ENCODE peak calls at places on chromosomes 4 and X, in five cellular contexts. G, B, O, W and Y are unnamed samples.

GRCh38 chr4:1297456-1298325 is 8.0 kb downstream of the MAEA start:
- DNase-seq in B (no peak), O (no peak), W (no peak), G (no peak), Y (no peak)

GRCh38 chr4:186931519-186931918 is 207.9 kb upstream of the FAT1 start:
- DNase-seq in G (no peak), B (no peak), O (no peak), W (no peak), Y (no peak)

GRCh38 chr4:73619351-73619750 is 885 bp downstream of the RASSF6 start:
- DNase-seq in B (no peak), O (no peak), W (peak; percentile 70), G (peak; percentile 56), Y (no peak)

GRCh38 chr4:54231419-54232150 is 2.5 kb downstream of the PDGFRA start:
- DNase-seq in G (no peak), O (no peak), W (no peak), B (no peak), Y (peak; percentile 76)

GRCh38 chrX:101682723-101683122 is 23.1 kb upstream of the ARMCX2 start:
- DNase-seq in G (no peak), O (no peak), B (peak; percentile 35), W (no peak), Y (no peak)

GRCh38 chr4:87093443-87094123 is 126.8 kb downstream of the KLHL8 start:
- DNase-seq in W (peak; percentile 40), B (no peak), O (peak; percentile 62), G (peak; percentile 65), Y (no peak)

GRCh38 chrX:139930923-139931645 is 1.8 kb downstream of the ATP11C start:
- DNase-seq in O (peak; percentile 29), G (peak; percentile 6), B (no peak), W (no peak), Y (peak; percentile 12)

GRCh38 chr4:86014599-86014998 is 345.3 kb downstream of the MAPK10 start:
- DNase-seq in W (no peak), G (no peak), B (no peak), O (no peak), Y (no peak)

GRCh38 chr4:158053086-158053485 is 119.7 kb downstream of the GASK1B start:
- DNase-seq in B (no peak), W (no peak), G (no peak), O (no peak), Y (no peak)

GRCh38 chrX:69280956-69281355 is 115.7 kb upstream of the PJA1 start:
- DNase-seq in O (no peak), G (peak; percentile 60), B (no peak), W (peak; percentile 25), Y (no peak)

GRCh38 chr4:154559141-154559841 is 3.5 kb upstream of the FGB start:
- DNase-seq in O (peak; percentile 41), W (no peak), G (peak; percentile 34), B (peak; percentile 23), Y (no peak)

GRCh38 chr4:177322156-177322685 is 12.5 kb downstream of the NEIL3 start:
- DNase-seq in W (no peak), B (no peak), O (no peak), G (no peak), Y (no peak)

GRCh38 chr4:140249351-140249750 is 95.4 kb upstream of the MAML3 start:
- DNase-seq in G (no peak), B (no peak), W (no peak), O (no peak), Y (no peak)

GRCh38 chr4:76801621-76802545 is 96.1 kb downstream of the SOWAHB start:
- DNase-seq in G (no peak), B (no peak), W (no peak), O (no peak), Y (peak; percentile 48)

GRCh38 chr4:2046031-2046961 is 12.8 kb upstream of the NAT8L start:
- DNase-seq in B (no peak), O (no peak), W (no peak), G (no peak), Y (no peak)

GRCh38 chr4:139189417-139189749 is 12.4 kb upstream of the ELF2 start:
- DNase-seq in W (no peak), B (no peak), G (no peak), O (no peak), Y (no peak)

GRCh38 chr4:52234539-52235174 is 183.6 kb downstream of the SPATA18 start:
- DNase-seq in G (peak; percentile 74), W (peak; percentile 0), B (no peak), O (no peak), Y (no peak)